ENCODE peak calls at places on chromosome 7, in nine cellular contexts. One of them, this sample, is unnamed.

GRCh38 chr7:114988035-114988434 is 66.1 kb downstream of the MDFIC start:
- DNase-seq in transverse colon: no peak
- DNase-seq in HCT116: no peak
- DNase-seq in fibroblast of lung: no peak
- DNase-seq in coronary artery: no peak
- DNase-seq in brain microvascular endothelial cell: no peak
- DNase-seq in Peyer's patch: no peak
- DNase-seq in ovary: no peak
- DNase-seq in mesendoderm: no peak
- DNase-seq in this sample: no peak

GRCh38 chr7:21450876-21451275 is 23.0 kb downstream of the SP4 start:
- DNase-seq in fibroblast of lung: peak
- DNase-seq in HCT116: no peak
- DNase-seq in transverse colon: no peak
- DNase-seq in coronary artery: no peak
- DNase-seq in brain microvascular endothelial cell: no peak
- DNase-seq in Peyer's patch: no peak
- DNase-seq in mesendoderm: no peak
- DNase-seq in ovary: no peak
- DNase-seq in this sample: no peak

GRCh38 chr7:18345641-18346234 is 149.8 kb upstream of the HDAC9 start:
- DNase-seq in brain microvascular endothelial cell: peak
- DNase-seq in coronary artery: no peak
- DNase-seq in mesendoderm: peak
- DNase-seq in transverse colon: peak
- DNase-seq in HCT116: peak
- DNase-seq in ovary: no peak
- DNase-seq in fibroblast of lung: peak
- DNase-seq in Peyer's patch: peak
- DNase-seq in this sample: no peak

GRCh38 chr7:1087952-1088920 is at the start of gene GPER1:
- DNase-seq in brain microvascular endothelial cell: no peak
- DNase-seq in fibroblast of lung: peak
- DNase-seq in mesendoderm: peak
- DNase-seq in Peyer's patch: peak
- DNase-seq in HCT116: peak
- DNase-seq in transverse colon: peak
- DNase-seq in coronary artery: peak
- DNase-seq in ovary: peak
- DNase-seq in this sample: no peak

GRCh38 chr7:153389261-153389660 is 629.7 kb downstream of the ACTR3B start:
- DNase-seq in HCT116: no peak
- DNase-seq in ovary: no peak
- DNase-seq in fibroblast of lung: no peak
- DNase-seq in brain microvascular endothelial cell: no peak
- DNase-seq in coronary artery: no peak
- DNase-seq in mesendoderm: no peak
- DNase-seq in Peyer's patch: no peak
- DNase-seq in transverse colon: no peak
- DNase-seq in this sample: no peak

GRCh38 chr7:29987821-29988317 is 1.7 kb downstream of the SCRN1 start:
- DNase-seq in transverse colon: no peak
- DNase-seq in Peyer's patch: no peak
- DNase-seq in brain microvascular endothelial cell: peak
- DNase-seq in ovary: peak
- DNase-seq in mesendoderm: peak
- DNase-seq in coronary artery: no peak
- DNase-seq in fibroblast of lung: peak
- DNase-seq in HCT116: peak
- DNase-seq in this sample: peak

GRCh38 chr7:128137096-128137655 is 103.9 kb upstream of the LEP start:
- DNase-seq in fibroblast of lung: peak
- DNase-seq in transverse colon: no peak
- DNase-seq in ovary: no peak
- DNase-seq in mesendoderm: no peak
- DNase-seq in HCT116: no peak
- DNase-seq in brain microvascular endothelial cell: no peak
- DNase-seq in coronary artery: peak
- DNase-seq in Peyer's patch: no peak
- DNase-seq in this sample: no peak

GRCh38 chr7:665251-665650 is 61.2 kb upstream of the DNAAF5 start:
- DNase-seq in ovary: peak
- DNase-seq in transverse colon: no peak
- DNase-seq in fibroblast of lung: peak
- DNase-seq in Peyer's patch: no peak
- DNase-seq in coronary artery: no peak
- DNase-seq in brain microvascular endothelial cell: peak
- DNase-seq in mesendoderm: peak
- DNase-seq in HCT116: no peak
- DNase-seq in this sample: no peak

GRCh38 chr7:42550706-42551470 is 313.9 kb upstream of the GLI3 start:
- DNase-seq in mesendoderm: no peak
- DNase-seq in coronary artery: no peak
- DNase-seq in transverse colon: no peak
- DNase-seq in brain microvascular endothelial cell: no peak
- DNase-seq in HCT116: no peak
- DNase-seq in ovary: no peak
- DNase-seq in Peyer's patch: no peak
- DNase-seq in fibroblast of lung: peak
- DNase-seq in this sample: no peak

GRCh38 chr7:139774376-139774775 is 3.4 kb downstream of the HIPK2 start:
- DNase-seq in Peyer's patch: no peak
- DNase-seq in HCT116: no peak
- DNase-seq in ovary: no peak
- DNase-seq in transverse colon: no peak
- DNase-seq in mesendoderm: no peak
- DNase-seq in fibroblast of lung: peak
- DNase-seq in brain microvascular endothelial cell: peak
- DNase-seq in coronary artery: no peak
- DNase-seq in this sample: peak

GRCh38 chr7:115008465-115009114 is 86.7 kb downstream of the MDFIC start:
- DNase-seq in HCT116: no peak
- DNase-seq in transverse colon: peak
- DNase-seq in ovary: peak
- DNase-seq in brain microvascular endothelial cell: peak
- DNase-seq in fibroblast of lung: peak
- DNase-seq in coronary artery: peak
- DNase-seq in mesendoderm: peak
- DNase-seq in Peyer's patch: peak
- DNase-seq in this sample: no peak

GRCh38 chr7:139035588-139036353 is at the start of gene ZC3HAV1L:
- DNase-seq in ovary: peak
- DNase-seq in fibroblast of lung: peak
- DNase-seq in HCT116: peak
- DNase-seq in coronary artery: peak
- DNase-seq in Peyer's patch: peak
- DNase-seq in brain microvascular endothelial cell: peak
- DNase-seq in mesendoderm: peak
- DNase-seq in transverse colon: peak
- DNase-seq in this sample: no peak

GRCh38 chr7:108268200-108268820 is 138.1 kb upstream of the LAMB4 start:
- DNase-seq in HCT116: no peak
- DNase-seq in Peyer's patch: no peak
- DNase-seq in coronary artery: no peak
- DNase-seq in brain microvascular endothelial cell: no peak
- DNase-seq in transverse colon: no peak
- DNase-seq in ovary: no peak
- DNase-seq in fibroblast of lung: no peak
- DNase-seq in mesendoderm: no peak
- DNase-seq in this sample: no peak

DNA sequence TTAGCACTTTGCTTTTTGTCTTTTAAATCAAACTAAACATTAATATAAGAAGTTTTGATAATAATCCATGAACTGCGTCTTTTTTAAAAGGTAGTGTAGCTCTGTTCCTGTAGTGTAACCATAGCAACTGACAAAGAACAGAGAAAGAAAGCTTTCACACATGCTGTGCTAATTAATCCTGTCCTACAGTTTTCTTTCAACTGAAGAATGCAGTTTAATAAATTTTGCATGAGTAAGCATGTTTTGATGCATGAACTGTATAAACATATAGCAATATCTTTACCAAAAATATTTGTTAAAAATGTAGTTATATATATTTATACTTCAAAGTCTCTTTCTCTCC is 311.6 kb upstream of the FZD1 start:
- DNase-seq in Peyer's patch: no peak
- DNase-seq in HCT116: no peak
- DNase-seq in fibroblast of lung: no peak
- DNase-seq in brain microvascular endothelial cell: no peak
- DNase-seq in mesendoderm: peak
- DNase-seq in coronary artery: no peak
- DNase-seq in ovary: no peak
- DNase-seq in transverse colon: no peak
- DNase-seq in this sample: no peak
- H3K27ac ChIP-seq in Peyer's patch: no peak
- H3K27ac ChIP-seq in HCT116: no peak
- H3K27ac ChIP-seq in fibroblast of lung: no peak
- H3K27ac ChIP-seq in brain microvascular endothelial cell: no peak
- H3K27ac ChIP-seq in mesendoderm: no peak
- H3K27ac ChIP-seq in coronary artery: no peak
- H3K27ac ChIP-seq in ovary: no peak
- H3K27ac ChIP-seq in transverse colon: no peak
- H3K27ac ChIP-seq in this sample: no peak

GRCh38 chr7:131202451-131202850 is 125.2 kb upstream of the MKLN1 start:
- DNase-seq in mesendoderm: no peak
- DNase-seq in coronary artery: no peak
- DNase-seq in transverse colon: no peak
- DNase-seq in Peyer's patch: no peak
- DNase-seq in brain microvascular endothelial cell: no peak
- DNase-seq in fibroblast of lung: no peak
- DNase-seq in HCT116: no peak
- DNase-seq in ovary: no peak
- DNase-seq in this sample: no peak
- H3K27ac ChIP-seq in mesendoderm: no peak
- H3K27ac ChIP-seq in coronary artery: peak
- H3K27ac ChIP-seq in transverse colon: peak
- H3K27ac ChIP-seq in Peyer's patch: no peak
- H3K27ac ChIP-seq in brain microvascular endothelial cell: no peak
- H3K27ac ChIP-seq in fibroblast of lung: no peak
- H3K27ac ChIP-seq in HCT116: no peak
- H3K27ac ChIP-seq in ovary: no peak
- H3K27ac ChIP-seq in this sample: no peak

GRCh38 chr7:5549096-5549896 is 125.7 kb upstream of the TNRC18 start:
- DNase-seq in fibroblast of lung: peak
- DNase-seq in Peyer's patch: peak
- DNase-seq in coronary artery: peak
- DNase-seq in brain microvascular endothelial cell: peak
- DNase-seq in transverse colon: peak
- DNase-seq in mesendoderm: peak
- DNase-seq in ovary: no peak
- DNase-seq in HCT116: peak
- DNase-seq in this sample: peak

GRCh38 chr7:5552123-5552522 is 128.5 kb upstream of the TNRC18 start:
- DNase-seq in fibroblast of lung: no peak
- DNase-seq in mesendoderm: no peak
- DNase-seq in brain microvascular endothelial cell: no peak
- DNase-seq in HCT116: no peak
- DNase-seq in transverse colon: no peak
- DNase-seq in coronary artery: peak
- DNase-seq in ovary: no peak
- DNase-seq in Peyer's patch: no peak
- DNase-seq in this sample: no peak

GRCh38 chr7:5553298-5553877 is 129.8 kb upstream of the TNRC18 start:
- DNase-seq in fibroblast of lung: no peak
- DNase-seq in mesendoderm: no peak
- DNase-seq in Peyer's patch: peak
- DNase-seq in brain microvascular endothelial cell: no peak
- DNase-seq in transverse colon: peak
- DNase-seq in ovary: no peak
- DNase-seq in HCT116: no peak
- DNase-seq in coronary artery: no peak
- DNase-seq in this sample: no peak

GRCh38 chr7:5550831-5551230 is 127.2 kb upstream of the TNRC18 start:
- DNase-seq in coronary artery: peak
- DNase-seq in fibroblast of lung: no peak
- DNase-seq in HCT116: no peak
- DNase-seq in mesendoderm: peak
- DNase-seq in transverse colon: no peak
- DNase-seq in Peyer's patch: no peak
- DNase-seq in ovary: no peak
- DNase-seq in brain microvascular endothelial cell: no peak
- DNase-seq in this sample: no peak

GRCh38 chr7:5550385-5550784 is 126.8 kb upstream of the TNRC18 start:
- DNase-seq in mesendoderm: no peak
- DNase-seq in coronary artery: peak
- DNase-seq in ovary: no peak
- DNase-seq in brain microvascular endothelial cell: no peak
- DNase-seq in fibroblast of lung: no peak
- DNase-seq in Peyer's patch: no peak
- DNase-seq in HCT116: no peak
- DNase-seq in transverse colon: no peak
- DNase-seq in this sample: no peak
- H3K27ac ChIP-seq in mesendoderm: no peak
- H3K27ac ChIP-seq in coronary artery: no peak
- H3K27ac ChIP-seq in ovary: no peak
- H3K27ac ChIP-seq in brain microvascular endothelial cell: no peak
- H3K27ac ChIP-seq in fibroblast of lung: no peak
- H3K27ac ChIP-seq in Peyer's patch: no peak
- H3K27ac ChIP-seq in HCT116: no peak
- H3K27ac ChIP-seq in transverse colon: no peak
- H3K27ac ChIP-seq in this sample: peak

GRCh38 chr7:27239780-27240731 is 2.5 kb upstream of the EVX1 start:
- DNase-seq in ovary: no peak
- DNase-seq in coronary artery: no peak
- DNase-seq in mesendoderm: peak
- DNase-seq in brain microvascular endothelial cell: no peak
- DNase-seq in HCT116: no peak
- DNase-seq in transverse colon: no peak
- DNase-seq in fibroblast of lung: no peak
- DNase-seq in Peyer's patch: no peak
- DNase-seq in this sample: no peak

GRCh38 chr7:27238979-27239779 is 3.4 kb upstream of the EVX1 start:
- DNase-seq in transverse colon: no peak
- DNase-seq in coronary artery: no peak
- DNase-seq in brain microvascular endothelial cell: no peak
- DNase-seq in mesendoderm: peak
- DNase-seq in Peyer's patch: no peak
- DNase-seq in HCT116: no peak
- DNase-seq in ovary: no peak
- DNase-seq in fibroblast of lung: no peak
- DNase-seq in this sample: no peak

GRCh38 chr7:27235387-27236052 is 7.1 kb upstream of the EVX1 start:
- DNase-seq in brain microvascular endothelial cell: peak
- DNase-seq in mesendoderm: peak
- DNase-seq in coronary artery: no peak
- DNase-seq in fibroblast of lung: no peak
- DNase-seq in transverse colon: peak
- DNase-seq in HCT116: peak
- DNase-seq in Peyer's patch: peak
- DNase-seq in ovary: no peak
- DNase-seq in this sample: no peak

GRCh38 chr7:27237735-27238334 is 4.8 kb upstream of the EVX1 start:
- DNase-seq in fibroblast of lung: no peak
- DNase-seq in transverse colon: no peak
- DNase-seq in Peyer's patch: no peak
- DNase-seq in ovary: no peak
- DNase-seq in mesendoderm: peak
- DNase-seq in brain microvascular endothelial cell: peak
- DNase-seq in HCT116: no peak
- DNase-seq in coronary artery: no peak
- DNase-seq in this sample: no peak

DNA sequence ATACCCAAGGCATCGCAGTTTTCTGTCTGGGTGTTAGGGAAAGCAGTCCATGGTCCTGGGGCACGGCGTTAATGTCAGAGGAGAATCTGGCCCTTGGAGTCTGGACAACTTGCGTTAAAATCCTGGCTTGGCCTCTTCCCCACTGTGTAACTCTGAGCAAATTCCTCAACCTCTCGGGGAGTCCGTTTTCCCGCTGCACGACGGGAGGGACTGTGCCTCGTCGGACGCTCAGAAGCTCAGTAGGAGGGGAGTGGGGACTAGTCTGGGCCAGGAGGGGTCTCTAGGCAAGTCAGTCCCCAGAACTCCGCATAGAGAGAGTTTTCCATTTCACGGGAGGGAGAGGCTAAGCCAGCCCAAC is 6.6 kb upstream of the EVX1 start:
- DNase-seq in mesendoderm: peak
- DNase-seq in transverse colon: no peak
- DNase-seq in coronary artery: no peak
- DNase-seq in ovary: no peak
- DNase-seq in fibroblast of lung: no peak
- DNase-seq in HCT116: no peak
- DNase-seq in Peyer's patch: no peak
- DNase-seq in brain microvascular endothelial cell: no peak
- DNase-seq in this sample: no peak
- H3K27ac ChIP-seq in mesendoderm: no peak
- H3K27ac ChIP-seq in transverse colon: no peak
- H3K27ac ChIP-seq in coronary artery: no peak
- H3K27ac ChIP-seq in ovary: no peak
- H3K27ac ChIP-seq in fibroblast of lung: no peak
- H3K27ac ChIP-seq in HCT116: no peak
- H3K27ac ChIP-seq in Peyer's patch: no peak
- H3K27ac ChIP-seq in brain microvascular endothelial cell: no peak
- H3K27ac ChIP-seq in this sample: no peak